ENCODE peak calls at places on chromosomes 2 and 18, in eight cellular contexts. W is GM12865, Y is kidney epithelial cell, U is GM06990, P is cardiac muscle cell, E is IMR-90, A is right lobe of liver, R is lower leg skin. L is an unnamed sample.

GRCh38 chr2:186544255-186544675 is 45.6 kb upstream of the ITGAV start:
- DNase-seq in W (peak), Y (peak), U (no peak), P (peak), E (peak), A (no peak), R (no peak), L (no peak)

GRCh38 chr2:177717831-177718618 is 325.5 kb downstream of the AGPS start:
- DNase-seq in W (no peak), Y (no peak), U (no peak), P (no peak), E (no peak), A (no peak), R (no peak), L (no peak)

GRCh38 chr2:216181351-216181750 is 72.2 kb downstream of the XRCC5 start:
- DNase-seq in W (no peak), Y (no peak), U (no peak), P (no peak), E (no peak), A (no peak), R (no peak), L (no peak)

GRCh38 chr18:42114310-42114943 is 159.4 kb downstream of the PIK3C3 start:
- DNase-seq in W (peak), Y (peak), U (peak), P (peak), E (peak), A (peak), R (peak), L (peak)

GRCh38 chr2:47354817-47355653 is 47.9 kb upstream of the MSH2 start:
- DNase-seq in W (no peak), Y (no peak), U (no peak), P (no peak), E (no peak), A (no peak), R (no peak), L (no peak)

GRCh38 chr2:193528458-193528857 is 1333.7 kb upstream of the TMEFF2 start:
- DNase-seq in W (no peak), Y (no peak), U (no peak), P (no peak), E (no peak), A (no peak), R (no peak), L (no peak)

GRCh38 chr18:35099911-35100310 is 58.7 kb downstream of the MAPRE2 start:
- DNase-seq in W (no peak), Y (peak), U (no peak), P (no peak), E (peak), A (no peak), R (no peak), L (no peak)

GRCh38 chr18:27825735-27826477 is 351.0 kb downstream of the CDH2 start:
- DNase-seq in W (no peak), Y (no peak), U (no peak), P (no peak), E (no peak), A (no peak), R (no peak), L (no peak)

GRCh38 chr18:62938006-62938405 is 222.7 kb downstream of the PHLPP1 start:
- DNase-seq in W (no peak), Y (no peak), U (no peak), P (peak), E (peak), A (no peak), R (no peak), L (peak)

GRCh38 chr18:69158949-69159348 is 241.7 kb upstream of the DOK6 start:
- DNase-seq in W (no peak), Y (no peak), U (no peak), P (no peak), E (no peak), A (no peak), R (no peak), L (no peak)

GRCh38 chr2:162308747-162309503 is 9.6 kb downstream of the IFIH1 start:
- DNase-seq in W (no peak), Y (no peak), U (no peak), P (no peak), E (no peak), A (no peak), R (no peak), L (no peak)

GRCh38 chr2:19837235-19837766 is 64.5 kb downstream of the TTC32 start:
- DNase-seq in W (no peak), Y (no peak), U (no peak), P (no peak), E (no peak), A (no peak), R (no peak), L (no peak)

GRCh38 chr2:74498500-74499268 is 719 bp downstream of the LBX2 start:
- DNase-seq in W (peak), Y (no peak), U (no peak), P (no peak), E (no peak), A (no peak), R (no peak), L (no peak)

GRCh38 chr2:62597323-62597722 is 91.3 kb upstream of the TMEM17 start:
- DNase-seq in W (no peak), Y (no peak), U (no peak), P (peak), E (peak), A (no peak), R (no peak), L (peak)

GRCh38 chr18:78984941-78985784 is 5.5 kb downstream of the SALL3 start:
- DNase-seq in W (peak), Y (no peak), U (no peak), P (peak), E (no peak), A (peak), R (peak), L (no peak)

GRCh38 chr18:2979027-2979570 is 33.8 kb downstream of the LPIN2 start:
- DNase-seq in W (no peak), Y (no peak), U (no peak), P (peak), E (peak), A (no peak), R (no peak), L (no peak)

GRCh38 chr2:147646999-147647588 is 197.7 kb upstream of the ACVR2A start:
- DNase-seq in W (no peak), Y (no peak), U (no peak), P (no peak), E (no peak), A (no peak), R (no peak), L (no peak)

GRCh38 chr2:149329068-149329467 is 1.3 kb upstream of the LYPD6 start:
- DNase-seq in W (peak), Y (no peak), U (no peak), P (no peak), E (no peak), A (no peak), R (no peak), L (no peak)
- H3K4me3 ChIP-seq in W (peak), Y (peak), U (no peak), P (peak), E (no peak), A (peak), R (no peak), L (no peak)

GRCh38 chr2:190080527-190081049 is 18.1 kb upstream of the MSTN start:
- DNase-seq in W (no peak), Y (no peak), U (no peak), P (no peak), E (no peak), A (no peak), R (no peak), L (no peak)

GRCh38 chr2:190088917-190089316 is 26.4 kb upstream of the MSTN start:
- DNase-seq in W (peak), Y (peak), U (no peak), P (peak), E (peak), A (no peak), R (no peak), L (peak)

GRCh38 chr2:190090148-190090547 is 27.6 kb upstream of the MSTN start:
- DNase-seq in W (no peak), Y (no peak), U (no peak), P (no peak), E (no peak), A (no peak), R (no peak), L (no peak)

GRCh38 chr2:190079160-190079559 is 16.6 kb upstream of the MSTN start:
- DNase-seq in W (no peak), Y (no peak), U (no peak), P (no peak), E (no peak), A (no peak), R (no peak), L (no peak)

DNA sequence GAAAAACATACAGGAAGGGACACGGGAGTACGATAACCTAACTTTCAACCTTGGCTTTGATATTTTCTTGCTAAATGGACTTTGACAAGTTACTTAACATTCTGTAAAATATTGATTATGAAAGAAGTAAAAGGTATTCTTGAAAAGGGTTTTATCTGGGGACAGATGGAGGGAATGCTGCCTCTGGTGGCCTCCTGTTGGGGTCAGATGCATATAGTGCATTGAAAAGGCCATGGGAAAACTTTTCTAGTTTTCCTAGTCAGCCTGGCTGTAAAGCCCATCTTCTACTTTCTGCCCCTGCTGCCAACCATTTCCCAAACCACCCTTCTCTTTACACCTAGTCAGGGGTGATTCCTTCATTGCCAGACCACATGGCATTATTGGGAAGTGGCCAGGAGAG is 22.2 kb upstream of the MSTN start:
- DNase-seq in W (no peak), Y (no peak), U (no peak), P (no peak), E (no peak), A (no peak), R (no peak), L (no peak)
- TF ChIP-seq CTCF in W (no peak), Y (no peak), U (no peak), P (no peak), E (no peak), A (no peak), R (no peak), L (no peak)

DNA sequence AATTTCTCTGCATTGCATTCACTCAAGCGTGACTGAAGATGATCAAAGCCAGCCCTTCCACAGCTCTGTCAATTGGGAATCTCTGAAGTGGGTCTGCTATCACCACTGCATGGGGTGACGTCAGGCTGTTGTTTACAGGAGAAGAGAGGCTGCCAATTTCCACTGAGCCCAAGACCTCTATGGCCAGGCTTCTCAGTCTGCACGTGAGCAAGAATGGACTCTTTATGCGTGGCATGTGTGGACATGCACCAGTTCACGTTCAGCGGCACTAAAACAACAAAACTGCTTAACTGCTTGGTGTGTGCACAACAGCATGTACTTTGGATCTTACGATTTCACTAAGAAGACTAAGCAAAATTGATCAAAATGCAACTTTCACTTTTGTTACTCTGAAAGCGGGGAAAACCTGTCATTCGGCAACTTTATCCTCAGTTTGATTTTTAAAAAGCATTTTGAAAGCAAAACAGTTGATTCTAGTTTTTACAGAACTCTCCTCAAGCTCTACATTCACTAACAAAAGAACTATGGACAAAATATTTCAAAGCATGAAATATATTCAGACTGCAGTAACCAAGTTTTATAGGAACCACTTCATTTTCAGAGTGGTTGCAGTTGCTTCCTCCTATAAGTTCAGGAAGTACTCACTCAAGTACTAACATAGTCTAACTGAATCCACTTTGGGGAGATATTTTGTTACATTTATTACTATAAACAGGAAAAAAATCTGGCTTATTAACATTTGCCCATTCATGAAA is 77.0 kb upstream of the SERTAD2 start:
- DNase-seq in W (peak), Y (peak), U (peak), P (peak), E (peak), A (peak), R (peak), L (no peak)
- H3K4me3 ChIP-seq in W (peak), Y (peak), U (peak), P (no peak), E (peak), A (peak), R (peak), L (peak)

DNA sequence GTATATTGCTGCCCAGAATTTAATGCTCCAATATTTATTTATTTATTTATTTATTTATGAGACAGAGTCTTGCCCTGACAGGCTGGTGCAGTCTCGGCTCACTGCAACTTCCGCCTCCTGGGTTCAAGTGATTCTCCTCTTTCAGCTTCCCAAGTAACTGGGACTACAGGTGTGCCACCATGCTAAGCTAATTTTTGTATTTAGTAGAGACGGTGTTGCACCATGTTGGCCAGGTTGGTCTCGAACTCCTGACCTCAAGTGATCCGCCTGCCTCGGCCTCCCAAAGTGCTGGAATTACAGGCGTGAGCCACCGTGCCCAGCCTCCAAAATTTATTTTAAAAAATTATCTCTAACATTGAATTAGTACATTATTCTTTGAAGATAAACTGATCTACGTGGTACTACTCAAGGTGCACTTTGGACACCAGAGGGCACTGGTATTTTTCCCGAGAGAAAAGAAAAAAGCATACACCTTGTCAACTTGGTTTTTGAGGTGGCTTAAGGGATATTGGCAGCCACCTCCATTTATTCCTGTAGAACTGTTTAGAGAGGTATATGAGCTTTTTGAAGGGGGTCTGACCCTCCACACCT is 1.4 kb upstream of the IDH1 start:
- DNase-seq in W (peak), Y (no peak), U (no peak), P (no peak), E (no peak), A (no peak), R (no peak), L (no peak)
- TF ChIP-seq CTCF in W (peak), Y (peak), U (peak), P (peak), E (no peak), A (peak), R (no peak), L (no peak)

GRCh38 chr2:127735044-127735443 is 33.7 kb downstream of the SFT2D3 start:
- DNase-seq in W (no peak), Y (no peak), U (no peak), P (no peak), E (no peak), A (no peak), R (no peak), L (no peak)
- H3K4me3 ChIP-seq in W (no peak), Y (peak), U (no peak), P (no peak), E (no peak), A (no peak), R (no peak), L (no peak)